ENCODE peak calls at places on chromosomes 16 and 17, in seven cellular contexts. N is aorta, U is HepG2, C is A673, X is astrocyte of the spinal cord, A is colonic mucosa, Z is PC-3. T is an unnamed sample.

GRCh38 chr16:11783319-11784047 is 13.6 kb downstream of the ZC3H7A start:
- DNase-seq in X (peak), A (peak), U (no peak), N (no peak), Z (peak), C (no peak), T (no peak)

GRCh38 chr17:67484261-67484660 is 107.2 kb downstream of the PITPNC1 start:
- DNase-seq in U (no peak), X (no peak), C (no peak), A (no peak), N (no peak), Z (no peak), T (no peak)

GRCh38 chr17:2101448-2102257 is 46.8 kb downstream of the HIC1 start:
- DNase-seq in X (peak), A (peak), N (no peak), U (no peak), C (no peak), Z (peak), T (peak)

GRCh38 chr17:12250973-12251372 is 230.3 kb downstream of the MAP2K4 start:
- DNase-seq in A (no peak), U (no peak), N (no peak), C (no peak), X (no peak), Z (no peak), T (no peak)

GRCh38 chr17:45006927-45007461 is 38.9 kb upstream of the C1QL1 start:
- DNase-seq in N (no peak), A (no peak), X (no peak), C (no peak), Z (no peak), U (no peak), T (no peak)

GRCh38 chr17:39662551-39663339 is 2.4 kb upstream of the TCAP start:
- DNase-seq in X (no peak), Z (no peak), A (peak), N (no peak), C (no peak), U (no peak), T (no peak)

GRCh38 chr17:81126281-81127132 is 38.8 kb upstream of the PVALEF start:
- DNase-seq in A (no peak), N (no peak), X (no peak), U (no peak), C (no peak), Z (no peak), T (no peak)

GRCh38 chr17:80096531-80097306 is 4.7 kb upstream of the GAA start:
- DNase-seq in N (peak), Z (no peak), U (no peak), X (no peak), A (no peak), C (no peak), T (no peak)

GRCh38 chr17:67239597-67239996 is 5.4 kb downstream of the HELZ start:
- DNase-seq in N (no peak), Z (no peak), A (no peak), X (peak), U (no peak), C (no peak), T (no peak)

GRCh38 chr17:51710289-51710979 is 448.1 kb downstream of the CA10 start:
- DNase-seq in C (no peak), A (no peak), Z (no peak), X (no peak), N (no peak), U (no peak), T (no peak)

GRCh38 chr17:8726951-8727555 is 17.6 kb downstream of the CCDC42 start:
- DNase-seq in C (no peak), A (no peak), X (no peak), U (no peak), N (no peak), Z (no peak), T (no peak)

GRCh38 chr16:25106567-25107465 is 4.7 kb upstream of the LCMT1 start:
- DNase-seq in C (peak), A (peak), X (peak), N (peak), U (peak), Z (peak), T (peak)

GRCh38 chr16:86062271-86062965 is 163.5 kb downstream of the IRF8 start:
- DNase-seq in X (no peak), U (no peak), A (no peak), Z (no peak), N (no peak), C (no peak), T (no peak)

GRCh38 chr16:31693733-31694132 is 166.0 kb downstream of the AHSP start:
- DNase-seq in C (no peak), U (no peak), A (no peak), X (no peak), Z (no peak), N (no peak), T (no peak)

GRCh38 chr17:146546-146945 is 9.2 kb downstream of the SCGB1C2 start:
- DNase-seq in A (peak), X (no peak), C (no peak), U (no peak), N (peak), Z (no peak), T (no peak)

GRCh38 chr17:62724398-62725146 is 83.5 kb downstream of the MARCHF10 start:
- DNase-seq in Z (peak), X (no peak), C (no peak), U (no peak), N (no peak), A (no peak), T (no peak)

GRCh38 chr16:89217138-89217387 is 440 bp upstream of the ZNF778 start:
- DNase-seq in U (no peak), X (no peak), N (no peak), A (no peak), C (no peak), Z (no peak), T (no peak)

GRCh38 chr17:32268734-32269288 is 3.2 kb downstream of the RHBDL3 start:
- DNase-seq in C (no peak), N (no peak), Z (no peak), U (no peak), A (no peak), X (no peak), T (no peak)

GRCh38 chr17:32266389-32267269 is 997 bp downstream of the RHBDL3 start:
- DNase-seq in N (peak), Z (no peak), U (no peak), C (no peak), A (no peak), X (no peak), T (no peak)

GRCh38 chr17:32265896-32266388 is 310 bp downstream of the RHBDL3 start:
- DNase-seq in A (no peak), C (no peak), U (no peak), Z (no peak), N (no peak), X (no peak), T (no peak)

GRCh38 chr17:32269377-32269776 is 3.7 kb downstream of the RHBDL3 start:
- DNase-seq in N (no peak), C (no peak), U (no peak), Z (no peak), A (no peak), X (no peak), T (no peak)

DNA sequence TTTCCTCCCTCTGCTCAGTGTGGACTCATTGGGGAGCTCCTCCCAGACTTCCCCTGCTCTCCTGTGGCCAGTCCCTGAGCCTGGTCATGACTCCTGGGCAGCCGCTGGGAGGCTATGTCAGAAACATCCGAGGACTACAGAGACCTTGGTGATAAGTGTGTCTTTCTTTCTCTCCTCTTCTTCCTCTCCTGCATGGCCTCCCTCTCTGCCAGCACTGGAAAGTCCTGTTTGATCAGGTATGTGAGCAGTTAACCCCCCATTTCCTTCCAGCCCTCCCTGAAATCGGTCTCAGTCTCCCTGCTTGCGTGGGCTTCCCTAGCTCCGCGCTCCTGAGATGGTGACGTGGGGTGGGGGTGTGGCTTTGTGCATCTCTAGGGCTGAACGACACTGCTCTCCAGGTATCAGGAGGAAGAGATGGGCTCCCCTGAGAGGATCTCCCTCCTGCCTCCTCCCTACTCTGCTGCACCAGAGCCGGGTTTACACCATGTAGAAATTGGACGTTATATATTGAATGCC is 2.1 kb downstream of the RHBDL3 start:
- DNase-seq in Z (no peak), U (no peak), N (no peak), C (no peak), X (no peak), A (no peak), T (no peak)
- H3K4me3 ChIP-seq in Z (no peak), U (no peak), N (no peak), C (no peak), X (no peak), A (no peak), T (no peak)

GRCh38 chr17:33751702-33752065 is 458.6 kb upstream of the ASIC2 start:
- DNase-seq in Z (no peak), X (no peak), C (no peak), U (no peak), A (no peak), N (no peak), T (no peak)
- H3K4me3 ChIP-seq in Z (peak), X (no peak), C (no peak), U (no peak), A (no peak), N (no peak), T (no peak)

DNA sequence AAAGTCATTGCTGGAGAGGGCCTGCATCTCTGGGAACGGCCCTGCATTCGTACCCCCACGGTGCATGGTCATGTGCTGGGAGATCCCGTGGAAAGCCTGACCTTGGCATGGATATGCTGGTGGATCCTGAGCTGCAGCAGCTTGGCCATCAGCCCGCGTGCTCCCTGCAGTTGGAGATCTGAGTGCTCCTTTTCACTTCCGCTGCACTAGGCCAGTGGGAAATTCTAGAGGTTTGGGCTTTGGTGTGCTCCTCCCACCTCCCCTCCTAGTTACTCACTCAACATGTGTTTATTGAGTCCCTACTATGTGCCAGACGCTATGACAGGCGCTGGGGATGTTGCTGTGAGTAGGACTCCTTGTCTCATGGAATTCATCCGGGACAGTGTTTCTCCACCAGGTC is 91.1 kb downstream of the RGS9 start:
- DNase-seq in Z (no peak), U (no peak), A (no peak), C (no peak), N (no peak), X (no peak), T (no peak)
- H3K4me3 ChIP-seq in Z (no peak), U (no peak), A (no peak), C (no peak), N (no peak), X (no peak), T (no peak)

GRCh38 chr17:55089955-55090573 is 121.5 kb downstream of the STXBP4 start:
- DNase-seq in U (peak), X (peak), N (no peak), Z (peak), C (peak), A (no peak), T (no peak)

GRCh38 chr17:55089251-55089650 is 120.7 kb downstream of the STXBP4 start:
- DNase-seq in U (no peak), Z (no peak), C (no peak), A (no peak), X (no peak), N (no peak), T (no peak)

GRCh38 chr17:55098765-55099164 is 130.2 kb downstream of the STXBP4 start:
- DNase-seq in N (no peak), X (no peak), Z (no peak), U (no peak), C (no peak), A (no peak), T (no peak)

GRCh38 chr17:55093358-55093757 is 124.8 kb downstream of the STXBP4 start:
- DNase-seq in N (no peak), Z (no peak), C (no peak), U (no peak), X (no peak), A (no peak), T (no peak)
- H3K4me3 ChIP-seq in N (no peak), Z (no peak), C (no peak), U (no peak), X (no peak), A (no peak), T (no peak)

GRCh38 chr17:43019418-43019817 is 2.8 kb downstream of the VAT1 start:
- DNase-seq in Z (no peak), N (no peak), X (no peak), U (no peak), C (no peak), A (no peak), T (no peak)

GRCh38 chr17:43020789-43021738 is 1.1 kb downstream of the VAT1 start:
- DNase-seq in C (no peak), Z (peak), N (peak), X (peak), A (peak), U (peak), T (peak)

GRCh38 chr17:43021739-43022512 is at the start of gene VAT1:
- DNase-seq in U (peak), A (peak), N (peak), X (peak), Z (peak), C (peak), T (peak)

GRCh38 chr17:43018932-43019331 is 3.3 kb downstream of the VAT1 start:
- DNase-seq in U (no peak), A (no peak), C (no peak), N (no peak), Z (no peak), X (no peak), T (no peak)

GRCh38 chr17:43020030-43020621 is 2.1 kb downstream of the VAT1 start:
- DNase-seq in N (peak), C (no peak), A (no peak), Z (no peak), X (no peak), U (no peak), T (no peak)
- H3K4me3 ChIP-seq in N (no peak), C (no peak), A (no peak), Z (no peak), X (no peak), U (peak), T (peak)

GRCh38 chr17:43839670-43840101 is 6.7 kb upstream of the MPP3 start:
- DNase-seq in U (peak), X (no peak), N (no peak), Z (peak), A (peak), C (no peak), T (no peak)
- H3K4me3 ChIP-seq in U (no peak), X (no peak), N (no peak), Z (peak), A (no peak), C (no peak), T (no peak)

T was measured in heart left ventricle.